ENCODE peak calls at places on chromosomes 12 and 14, in six cellular contexts. S, T, X, Z, B and L are unnamed samples.

GRCh38 chr14:83007641-83008237 is 1474.1 kb upstream of the SEL1L start:
- DNase-seq in S (no peak), T (no peak), X (no peak), Z (no peak), B (no peak), L (no peak)

GRCh38 chr12:96457191-96457930 is 32.0 kb upstream of the CFAP54 start:
- DNase-seq in S (no peak), T (no peak), X (no peak), Z (no peak), B (no peak), L (peak)

GRCh38 chr12:54134850-54135249 is 53.9 kb downstream of the SMUG1 start:
- DNase-seq in S (no peak), T (no peak), X (no peak), Z (no peak), B (no peak), L (no peak)

GRCh38 chr12:132729541-132730320 is 19.1 kb downstream of the PGAM5 start:
- DNase-seq in S (no peak), T (no peak), X (no peak), Z (no peak), B (no peak), L (peak)

GRCh38 chr12:104578453-104578852 is 121.7 kb downstream of the CHST11 start:
- DNase-seq in S (peak), T (no peak), X (no peak), Z (no peak), B (no peak), L (peak)

GRCh38 chr14:95363468-95363954 is 43.8 kb upstream of the CLMN start:
- DNase-seq in S (no peak), T (no peak), X (no peak), Z (no peak), B (no peak), L (peak)

GRCh38 chr12:62006076-62006732 is 254.0 kb upstream of the USP15 start:
- DNase-seq in S (no peak), T (peak), X (peak), Z (no peak), B (no peak), L (peak)

GRCh38 chr12:108855284-108856169 is 1.9 kb downstream of the SSH1 start:
- DNase-seq in S (no peak), T (peak), X (peak), Z (no peak), B (no peak), L (peak)

GRCh38 chr14:104557086-104557485 is 22.5 kb upstream of the C14orf180 start:
- DNase-seq in S (no peak), T (no peak), X (no peak), Z (peak), B (no peak), L (no peak)